ENCODE peak calls at places on chromosomes 12 and 14, in nine cellular contexts. One of them, this sample, is unnamed.

GRCh38 chr12:121804417-121805111 is 755 bp downstream of the SETD1B start:
- DNase-seq in effector memory CD4-positive, alpha-beta T cell: no peak
- DNase-seq in Panc1: no peak
- DNase-seq in upper lobe of right lung: no peak
- DNase-seq in lower lobe of right lung: no peak
- DNase-seq in testis: no peak
- DNase-seq in adrenal gland: no peak
- DNase-seq in ascending aorta: no peak
- DNase-seq in endothelial cell of umbilical vein: peak; percentile 39
- DNase-seq in this sample: no peak

GRCh38 chr14:28765907-28766504 is 581 bp upstream of the FOXG1 start:
- DNase-seq in endothelial cell of umbilical vein: no peak
- DNase-seq in lower lobe of right lung: peak; percentile 37
- DNase-seq in testis: no peak
- DNase-seq in adrenal gland: no peak
- DNase-seq in upper lobe of right lung: no peak
- DNase-seq in ascending aorta: no peak
- DNase-seq in Panc1: no peak
- DNase-seq in effector memory CD4-positive, alpha-beta T cell: no peak
- DNase-seq in this sample: no peak

GRCh38 chr12:94377599-94377998 is 82.1 kb downstream of the CEP83 start:
- DNase-seq in testis: no peak
- DNase-seq in effector memory CD4-positive, alpha-beta T cell: no peak
- DNase-seq in lower lobe of right lung: no peak
- DNase-seq in endothelial cell of umbilical vein: no peak
- DNase-seq in Panc1: no peak
- DNase-seq in ascending aorta: no peak
- DNase-seq in adrenal gland: no peak
- DNase-seq in upper lobe of right lung: no peak
- DNase-seq in this sample: no peak

GRCh38 chr12:107395817-107396216 is 289.8 kb upstream of the PWP1 start:
- DNase-seq in lower lobe of right lung: no peak
- DNase-seq in ascending aorta: no peak
- DNase-seq in endothelial cell of umbilical vein: no peak
- DNase-seq in effector memory CD4-positive, alpha-beta T cell: no peak
- DNase-seq in adrenal gland: no peak
- DNase-seq in upper lobe of right lung: no peak
- DNase-seq in Panc1: no peak
- DNase-seq in testis: no peak
- DNase-seq in this sample: no peak

GRCh38 chr12:106135781-106136180 is 3.0 kb downstream of the NUAK1 start:
- DNase-seq in lower lobe of right lung: no peak
- DNase-seq in upper lobe of right lung: no peak
- DNase-seq in effector memory CD4-positive, alpha-beta T cell: no peak
- DNase-seq in endothelial cell of umbilical vein: peak; percentile 82
- DNase-seq in Panc1: no peak
- DNase-seq in ascending aorta: no peak
- DNase-seq in adrenal gland: no peak
- DNase-seq in testis: no peak
- DNase-seq in this sample: no peak

GRCh38 chr12:60271816-60272215 is 676.0 kb downstream of the SLC16A7 start:
- DNase-seq in adrenal gland: no peak
- DNase-seq in lower lobe of right lung: no peak
- DNase-seq in testis: no peak
- DNase-seq in effector memory CD4-positive, alpha-beta T cell: no peak
- DNase-seq in Panc1: no peak
- DNase-seq in endothelial cell of umbilical vein: no peak
- DNase-seq in upper lobe of right lung: no peak
- DNase-seq in ascending aorta: no peak
- DNase-seq in this sample: no peak

GRCh38 chr12:131636266-131636665 is 74.6 kb upstream of the SFSWAP start:
- DNase-seq in ascending aorta: no peak
- DNase-seq in upper lobe of right lung: no peak
- DNase-seq in lower lobe of right lung: no peak
- DNase-seq in adrenal gland: no peak
- DNase-seq in Panc1: no peak
- DNase-seq in testis: no peak
- DNase-seq in endothelial cell of umbilical vein: no peak
- DNase-seq in effector memory CD4-positive, alpha-beta T cell: no peak
- DNase-seq in this sample: no peak

GRCh38 chr12:95976416-95976832 is 19.7 kb downstream of the HAL start:
- DNase-seq in lower lobe of right lung: no peak
- DNase-seq in adrenal gland: no peak
- DNase-seq in Panc1: no peak
- DNase-seq in testis: no peak
- DNase-seq in effector memory CD4-positive, alpha-beta T cell: no peak
- DNase-seq in ascending aorta: no peak
- DNase-seq in upper lobe of right lung: no peak
- DNase-seq in endothelial cell of umbilical vein: no peak
- DNase-seq in this sample: no peak

GRCh38 chr14:76267322-76268012 is 108.5 kb upstream of the ESRRB start:
- DNase-seq in lower lobe of right lung: peak; percentile 59
- DNase-seq in endothelial cell of umbilical vein: peak; percentile 55
- DNase-seq in Panc1: peak; percentile 1
- DNase-seq in testis: peak; percentile 86
- DNase-seq in upper lobe of right lung: peak; percentile 84
- DNase-seq in ascending aorta: no peak
- DNase-seq in effector memory CD4-positive, alpha-beta T cell: no peak
- DNase-seq in adrenal gland: peak; percentile 66
- DNase-seq in this sample: peak; percentile 12

GRCh38 chr12:3132636-3133409 is 55.6 kb downstream of the TSPAN9 start:
- DNase-seq in effector memory CD4-positive, alpha-beta T cell: no peak
- DNase-seq in Panc1: no peak
- DNase-seq in ascending aorta: no peak
- DNase-seq in upper lobe of right lung: no peak
- DNase-seq in lower lobe of right lung: no peak
- DNase-seq in adrenal gland: peak; percentile 35
- DNase-seq in testis: no peak
- DNase-seq in endothelial cell of umbilical vein: peak; percentile 51
- DNase-seq in this sample: no peak

GRCh38 chr12:91127296-91127695 is 16.0 kb upstream of the LUM start:
- DNase-seq in lower lobe of right lung: no peak
- DNase-seq in testis: no peak
- DNase-seq in effector memory CD4-positive, alpha-beta T cell: no peak
- DNase-seq in upper lobe of right lung: no peak
- DNase-seq in Panc1: no peak
- DNase-seq in ascending aorta: no peak
- DNase-seq in endothelial cell of umbilical vein: no peak
- DNase-seq in adrenal gland: no peak
- DNase-seq in this sample: no peak

GRCh38 chr14:21049263-21049662 is 7.1 kb downstream of the RNASE7 start:
- DNase-seq in effector memory CD4-positive, alpha-beta T cell: no peak
- DNase-seq in Panc1: no peak
- DNase-seq in ascending aorta: no peak
- DNase-seq in lower lobe of right lung: no peak
- DNase-seq in adrenal gland: no peak
- DNase-seq in testis: no peak
- DNase-seq in endothelial cell of umbilical vein: no peak
- DNase-seq in upper lobe of right lung: no peak
- DNase-seq in this sample: no peak

DNA sequence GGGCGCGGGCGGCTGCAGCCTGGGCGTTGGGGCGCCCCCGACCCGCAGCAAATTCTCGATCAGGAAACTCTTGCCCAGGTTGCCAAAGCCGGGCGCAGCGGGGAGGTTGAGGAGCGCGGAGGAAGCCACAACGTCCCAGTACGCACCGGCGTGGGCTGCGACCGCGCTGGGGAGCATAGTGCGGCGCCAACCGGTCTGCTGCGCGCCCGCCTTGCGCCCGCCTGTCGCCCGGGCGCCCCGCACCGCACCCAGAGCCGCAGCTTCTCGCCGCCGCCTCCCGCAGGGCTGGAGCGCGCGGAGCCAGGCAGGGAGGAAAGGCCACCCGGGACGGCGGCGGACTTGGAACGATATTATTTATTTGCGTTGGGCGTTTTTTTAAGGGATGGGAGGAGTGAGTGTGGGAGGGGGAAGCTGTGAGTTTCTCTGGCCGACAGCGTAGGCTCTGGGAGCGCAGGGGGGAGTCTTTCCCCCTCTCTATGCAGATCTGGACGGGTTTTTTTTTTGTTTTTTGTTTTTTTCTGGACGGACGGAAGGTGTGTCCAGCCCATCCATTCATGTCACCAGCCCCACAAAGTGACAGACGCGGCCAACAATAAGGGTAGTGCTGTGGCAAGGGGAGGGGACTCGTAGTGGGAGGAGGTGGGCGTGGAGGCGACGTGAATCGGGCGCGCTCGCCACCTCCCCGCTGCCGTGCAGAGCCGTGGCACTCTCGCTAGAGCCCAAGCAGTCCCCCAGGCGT is at the start of gene DBX2:
- DNase-seq in endothelial cell of umbilical vein: no peak
- DNase-seq in Panc1: no peak
- DNase-seq in effector memory CD4-positive, alpha-beta T cell: no peak
- DNase-seq in ascending aorta: no peak
- DNase-seq in adrenal gland: no peak
- DNase-seq in lower lobe of right lung: peak; percentile 29
- DNase-seq in upper lobe of right lung: no peak
- DNase-seq in testis: peak; percentile 40
- DNase-seq in this sample: no peak
- H3K27me3 ChIP-seq in endothelial cell of umbilical vein: peaks cover 54% of the 10 kb centered on the region
- H3K27me3 ChIP-seq in Panc1: peaks cover 50% of the 10 kb centered on the region
- H3K27me3 ChIP-seq in effector memory CD4-positive, alpha-beta T cell: no peaks in the 10 kb centered on the region
- H3K27me3 ChIP-seq in ascending aorta: no peaks in the 10 kb centered on the region
- H3K27me3 ChIP-seq in adrenal gland: peaks cover 28% of the 10 kb centered on the region
- H3K27me3 ChIP-seq in lower lobe of right lung: peaks cover 42% of the 10 kb centered on the region
- H3K27me3 ChIP-seq in upper lobe of right lung: peaks cover 44% of the 10 kb centered on the region
- H3K27me3 ChIP-seq in testis: no peaks in the 10 kb centered on the region
- H3K27me3 ChIP-seq in this sample: peaks cover 5% of the 10 kb centered on the region

DNA sequence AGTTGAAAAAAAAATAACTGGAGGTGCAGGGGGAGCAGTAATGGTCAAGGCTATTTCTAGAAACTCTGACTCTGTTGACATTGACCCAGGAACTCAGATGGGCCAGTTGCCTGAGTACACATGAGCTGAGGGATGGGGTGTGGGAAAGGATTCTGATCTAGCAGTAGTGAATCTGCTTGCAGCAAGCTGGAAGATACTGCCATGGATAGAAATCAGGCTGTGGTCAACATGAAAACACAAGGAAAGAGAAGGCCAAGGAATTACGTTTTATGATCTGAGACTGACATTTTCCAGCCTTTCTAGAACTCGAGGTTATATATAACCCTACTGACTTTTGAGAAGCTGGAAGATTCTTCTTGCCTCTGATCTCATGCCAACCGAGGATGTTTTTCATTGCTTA is 90.0 kb downstream of the ANO6 start:
- DNase-seq in adrenal gland: no peak
- DNase-seq in lower lobe of right lung: no peak
- DNase-seq in Panc1: no peak
- DNase-seq in endothelial cell of umbilical vein: no peak
- DNase-seq in upper lobe of right lung: no peak
- DNase-seq in effector memory CD4-positive, alpha-beta T cell: no peak
- DNase-seq in testis: no peak
- DNase-seq in ascending aorta: no peak
- DNase-seq in this sample: no peak
- H3K4me1 ChIP-seq in adrenal gland: peaks cover 7% of the 10 kb centered on the region
- H3K4me1 ChIP-seq in lower lobe of right lung: peaks cover 27% of the 10 kb centered on the region
- H3K4me1 ChIP-seq in Panc1: peaks cover 3% of the 10 kb centered on the region
- H3K4me1 ChIP-seq in endothelial cell of umbilical vein: peaks cover 31% of the 10 kb centered on the region
- H3K4me1 ChIP-seq in upper lobe of right lung: peaks cover 45% of the 10 kb centered on the region
- H3K4me1 ChIP-seq in effector memory CD4-positive, alpha-beta T cell: no peaks in the 10 kb centered on the region
- H3K4me1 ChIP-seq in testis: peaks cover 19% of the 10 kb centered on the region
- H3K4me1 ChIP-seq in ascending aorta: peaks cover 22% of the 10 kb centered on the region
- H3K4me1 ChIP-seq in this sample: no peaks in the 10 kb centered on the region

GRCh38 chr14:99225804-99226203 is 46.2 kb downstream of the BCL11B start:
- DNase-seq in effector memory CD4-positive, alpha-beta T cell: no peak
- DNase-seq in Panc1: no peak
- DNase-seq in upper lobe of right lung: no peak
- DNase-seq in lower lobe of right lung: no peak
- DNase-seq in testis: no peak
- DNase-seq in endothelial cell of umbilical vein: no peak
- DNase-seq in adrenal gland: no peak
- DNase-seq in ascending aorta: no peak
- DNase-seq in this sample: no peak

GRCh38 chr14:99226687-99227086 is 45.3 kb downstream of the BCL11B start:
- DNase-seq in endothelial cell of umbilical vein: no peak
- DNase-seq in ascending aorta: no peak
- DNase-seq in Panc1: no peak
- DNase-seq in upper lobe of right lung: no peak
- DNase-seq in effector memory CD4-positive, alpha-beta T cell: no peak
- DNase-seq in lower lobe of right lung: no peak
- DNase-seq in testis: no peak
- DNase-seq in adrenal gland: no peak
- DNase-seq in this sample: no peak

GRCh38 chr14:99224948-99225347 is 47.0 kb downstream of the BCL11B start:
- DNase-seq in adrenal gland: no peak
- DNase-seq in Panc1: no peak
- DNase-seq in lower lobe of right lung: no peak
- DNase-seq in upper lobe of right lung: no peak
- DNase-seq in effector memory CD4-positive, alpha-beta T cell: no peak
- DNase-seq in endothelial cell of umbilical vein: no peak
- DNase-seq in ascending aorta: no peak
- DNase-seq in testis: no peak
- DNase-seq in this sample: no peak

GRCh38 chr14:99221445-99221844 is 50.6 kb downstream of the BCL11B start:
- DNase-seq in ascending aorta: no peak
- DNase-seq in testis: no peak
- DNase-seq in effector memory CD4-positive, alpha-beta T cell: no peak
- DNase-seq in adrenal gland: no peak
- DNase-seq in upper lobe of right lung: no peak
- DNase-seq in lower lobe of right lung: no peak
- DNase-seq in Panc1: no peak
- DNase-seq in endothelial cell of umbilical vein: no peak
- DNase-seq in this sample: no peak

GRCh38 chr14:99224116-99224910 is 47.7 kb downstream of the BCL11B start:
- DNase-seq in upper lobe of right lung: no peak
- DNase-seq in effector memory CD4-positive, alpha-beta T cell: no peak
- DNase-seq in adrenal gland: no peak
- DNase-seq in ascending aorta: no peak
- DNase-seq in lower lobe of right lung: no peak
- DNase-seq in endothelial cell of umbilical vein: no peak
- DNase-seq in testis: no peak
- DNase-seq in Panc1: no peak
- DNase-seq in this sample: no peak
- H3K27me3 ChIP-seq in upper lobe of right lung: no peaks in the 10 kb centered on the region
- H3K27me3 ChIP-seq in effector memory CD4-positive, alpha-beta T cell: no peaks in the 10 kb centered on the region
- H3K27me3 ChIP-seq in adrenal gland: no peaks in the 10 kb centered on the region
- H3K27me3 ChIP-seq in ascending aorta: no peaks in the 10 kb centered on the region
- H3K27me3 ChIP-seq in lower lobe of right lung: no peaks in the 10 kb centered on the region
- H3K27me3 ChIP-seq in endothelial cell of umbilical vein: no peaks in the 10 kb centered on the region
- H3K27me3 ChIP-seq in testis: no peaks in the 10 kb centered on the region
- H3K27me3 ChIP-seq in Panc1: no peaks in the 10 kb centered on the region
- H3K27me3 ChIP-seq in this sample: no peaks in the 10 kb centered on the region

DNA sequence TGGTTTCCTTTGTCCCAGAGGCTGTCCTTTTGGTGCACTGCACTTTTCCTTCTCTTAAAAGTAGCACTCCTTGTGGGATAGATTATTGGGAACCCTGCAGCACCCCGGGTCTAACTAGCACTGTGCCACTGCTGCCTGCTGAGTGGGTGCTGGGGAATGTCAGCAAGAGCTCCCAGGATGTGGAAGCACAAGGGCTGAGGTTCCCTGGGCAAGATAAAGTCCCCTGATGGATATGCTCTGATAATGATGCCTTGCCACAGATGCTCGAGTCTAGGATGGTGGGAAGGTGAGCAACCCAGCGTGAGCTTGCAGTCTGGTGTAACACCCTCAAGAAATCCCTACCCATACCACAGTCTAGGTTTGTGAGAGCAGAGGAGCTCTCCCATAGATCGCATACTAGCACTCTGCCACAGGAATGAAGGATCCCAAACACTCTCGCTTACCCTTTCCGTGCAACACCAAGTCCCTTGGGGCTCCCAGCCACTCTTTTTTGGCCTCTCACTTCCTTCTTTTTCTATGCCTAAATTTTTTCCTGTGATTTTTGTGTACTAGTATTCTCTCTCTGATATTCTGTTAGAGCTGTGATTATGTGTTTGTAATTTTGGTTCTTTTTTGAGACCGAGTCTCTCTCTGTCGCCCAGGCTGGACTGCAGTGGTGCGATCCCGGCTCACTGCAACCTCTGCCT is 32.7 kb downstream of the USP15 start:
- DNase-seq in adrenal gland: no peak
- DNase-seq in effector memory CD4-positive, alpha-beta T cell: no peak
- DNase-seq in Panc1: no peak
- DNase-seq in ascending aorta: no peak
- DNase-seq in testis: no peak
- DNase-seq in upper lobe of right lung: no peak
- DNase-seq in lower lobe of right lung: no peak
- DNase-seq in endothelial cell of umbilical vein: no peak
- DNase-seq in this sample: no peak
- H3K4me1 ChIP-seq in adrenal gland: no peaks in the 10 kb centered on the region
- H3K4me1 ChIP-seq in effector memory CD4-positive, alpha-beta T cell: no peaks in the 10 kb centered on the region
- H3K4me1 ChIP-seq in Panc1: peaks cover 6% of the 10 kb centered on the region
- H3K4me1 ChIP-seq in ascending aorta: no peaks in the 10 kb centered on the region
- H3K4me1 ChIP-seq in testis: no peaks in the 10 kb centered on the region
- H3K4me1 ChIP-seq in upper lobe of right lung: peaks cover 10% of the 10 kb centered on the region
- H3K4me1 ChIP-seq in lower lobe of right lung: peaks cover 17% of the 10 kb centered on the region
- H3K4me1 ChIP-seq in endothelial cell of umbilical vein: peaks cover 3% of the 10 kb centered on the region
- H3K4me1 ChIP-seq in this sample: no peaks in the 10 kb centered on the region